ENCODE peak calls at places on chromosomes 7 and 10, in eight cellular contexts. D, U, V, O, M, I, K and R are unnamed samples.

GRCh38 chr7:1057416-1058291 is 13.3 kb downstream of the GPR146 start:
- DNase-seq in K (peak; percentile 29), M (no peak), I (no peak), O (no peak), V (no peak), U (peak; percentile 94), D (no peak), R (no peak)

GRCh38 chr7:146961617-146962016 is 845.0 kb downstream of the CNTNAP2 start:
- DNase-seq in I (no peak), K (no peak), M (no peak), V (no peak), D (no peak), U (no peak), O (peak; percentile 91), R (no peak)

GRCh38 chr7:130263130-130263529 is 3.5 kb upstream of the CPA2 start:
- DNase-seq in D (no peak), O (no peak), I (no peak), M (no peak), U (no peak), V (no peak), K (no peak), R (no peak)

GRCh38 chr10:65818990-65819389 is 1106.8 kb upstream of the LRRTM3 start:
- DNase-seq in U (no peak), M (no peak), I (no peak), K (no peak), D (no peak), V (no peak), O (no peak), R (no peak)

GRCh38 chr7:149477494-149478443 is 16.9 kb upstream of the ZNF777 start:
- DNase-seq in K (no peak), V (no peak), U (no peak), O (no peak), D (no peak), M (no peak), I (no peak), R (no peak)

GRCh38 chr7:151694828-151695580 is 175.3 kb upstream of the RHEB start:
- DNase-seq in O (no peak), I (peak; percentile 93), M (no peak), V (no peak), U (peak; percentile 72), D (no peak), K (peak; percentile 86), R (no peak)

GRCh38 chr7:91285966-91286365 is 21.7 kb downstream of the FZD1 start:
- DNase-seq in V (no peak), D (no peak), I (no peak), O (peak; percentile 31), K (no peak), M (no peak), U (no peak), R (no peak)

GRCh38 chr7:158388072-158388471 is 199.6 kb downstream of the PTPRN2 start:
- DNase-seq in K (no peak), U (peak; percentile 77), V (no peak), D (no peak), O (no peak), M (no peak), I (no peak), R (no peak)

GRCh38 chr10:102379383-102379782 is 16.1 kb upstream of the NFKB2 start:
- DNase-seq in M (no peak), I (no peak), O (no peak), V (no peak), K (no peak), U (peak; percentile 69), D (no peak), R (no peak)

GRCh38 chr7:98483964-98484545 is 83.2 kb upstream of the BAIAP2L1 start:
- DNase-seq in U (peak; percentile 56), D (no peak), I (no peak), O (no peak), M (no peak), V (no peak), K (no peak), R (no peak)

GRCh38 chr7:1532456-1533254 is 2.2 kb downstream of the MAFK start:
- DNase-seq in M (no peak), D (no peak), O (peak; percentile 95), K (peak; percentile 78), I (no peak), U (no peak), V (no peak), R (peak; percentile 95)

GRCh38 chr7:157269341-157270059 is 67.3 kb upstream of the DNAJB6 start:
- DNase-seq in O (no peak), U (peak; percentile 35), V (no peak), M (no peak), I (no peak), D (no peak), K (no peak), R (no peak)